ENCODE peak calls at places on chromosomes 12 and 14, in eight cellular contexts. O is tibial artery, N is heart left ventricle, C is HFFc6, F is A549, U is tibial nerve, A is transverse colon, S is neural crest cell. B is an unnamed sample.

GRCh38 chr14:99829450-99829849 is 36.2 kb downstream of the EML1 start:
- DNase-seq in U (no peak), F (no peak), C (no peak), A (no peak), N (no peak), S (no peak), O (no peak), B (no peak)

GRCh38 chr14:68442828-68443460 is 349.9 kb downstream of the ZFP36L1 start:
- DNase-seq in S (no peak), N (no peak), F (no peak), C (no peak), U (no peak), O (no peak), A (no peak), B (peak)

GRCh38 chr12:119868992-119869391 is 8.1 kb downstream of the CIT start:
- DNase-seq in U (no peak), A (no peak), S (no peak), N (no peak), O (no peak), C (peak), F (no peak), B (peak)

GRCh38 chr12:104863549-104863948 is 94.5 kb downstream of the SLC41A2 start:
- DNase-seq in A (no peak), U (no peak), S (no peak), F (no peak), C (peak), O (no peak), N (no peak), B (peak)

GRCh38 chr14:91234791-91235114 is 9.8 kb downstream of the GPR68 start:
- DNase-seq in F (no peak), C (no peak), U (no peak), A (no peak), N (no peak), S (no peak), O (no peak), B (no peak)

GRCh38 chr12:75630091-75630490 is 118.7 kb upstream of the KRR1 start:
- DNase-seq in S (no peak), C (no peak), U (no peak), O (no peak), F (no peak), N (no peak), A (no peak), B (no peak)

GRCh38 chr12:75587340-75588106 is 76.1 kb upstream of the KRR1 start:
- DNase-seq in O (no peak), U (no peak), S (no peak), F (no peak), C (peak), N (no peak), A (no peak), B (no peak)

GRCh38 chr12:73585136-73585535 is 952.5 kb upstream of the ATXN7L3B start:
- DNase-seq in S (no peak), F (no peak), C (no peak), O (no peak), A (no peak), U (no peak), N (no peak), B (no peak)

GRCh38 chr12:27220988-27221345 is 23.1 kb upstream of the STK38L start:
- DNase-seq in F (no peak), N (no peak), A (no peak), C (no peak), O (no peak), U (no peak), S (no peak), B (no peak)

GRCh38 chr12:52395761-52396434 is 10.2 kb downstream of the KRT82 start:
- DNase-seq in U (peak), A (peak), C (no peak), F (peak), O (no peak), N (no peak), S (no peak), B (no peak)

GRCh38 chr14:94411638-94412037 is 23.2 kb upstream of the SERPINA1 start:
- DNase-seq in N (no peak), A (peak), F (no peak), S (no peak), U (no peak), C (no peak), O (no peak), B (no peak)

GRCh38 chr14:94408546-94409095 is 20.2 kb upstream of the SERPINA1 start:
- DNase-seq in U (no peak), A (no peak), C (no peak), F (no peak), S (no peak), O (no peak), N (no peak), B (no peak)

GRCh38 chr14:94407906-94408305 is 19.5 kb upstream of the SERPINA1 start:
- DNase-seq in C (no peak), O (no peak), F (no peak), N (no peak), S (no peak), A (no peak), U (no peak), B (no peak)

GRCh38 chr14:94412671-94413638 is 24.6 kb upstream of the SERPINA1 start:
- DNase-seq in U (no peak), C (no peak), O (no peak), N (no peak), A (no peak), F (no peak), S (no peak), B (no peak)
- TF ChIP-seq CTCF in U (no peak), C (peak), O (no peak), N (no peak), A (no peak), F (peak), S (no peak), B (peak)

DNA sequence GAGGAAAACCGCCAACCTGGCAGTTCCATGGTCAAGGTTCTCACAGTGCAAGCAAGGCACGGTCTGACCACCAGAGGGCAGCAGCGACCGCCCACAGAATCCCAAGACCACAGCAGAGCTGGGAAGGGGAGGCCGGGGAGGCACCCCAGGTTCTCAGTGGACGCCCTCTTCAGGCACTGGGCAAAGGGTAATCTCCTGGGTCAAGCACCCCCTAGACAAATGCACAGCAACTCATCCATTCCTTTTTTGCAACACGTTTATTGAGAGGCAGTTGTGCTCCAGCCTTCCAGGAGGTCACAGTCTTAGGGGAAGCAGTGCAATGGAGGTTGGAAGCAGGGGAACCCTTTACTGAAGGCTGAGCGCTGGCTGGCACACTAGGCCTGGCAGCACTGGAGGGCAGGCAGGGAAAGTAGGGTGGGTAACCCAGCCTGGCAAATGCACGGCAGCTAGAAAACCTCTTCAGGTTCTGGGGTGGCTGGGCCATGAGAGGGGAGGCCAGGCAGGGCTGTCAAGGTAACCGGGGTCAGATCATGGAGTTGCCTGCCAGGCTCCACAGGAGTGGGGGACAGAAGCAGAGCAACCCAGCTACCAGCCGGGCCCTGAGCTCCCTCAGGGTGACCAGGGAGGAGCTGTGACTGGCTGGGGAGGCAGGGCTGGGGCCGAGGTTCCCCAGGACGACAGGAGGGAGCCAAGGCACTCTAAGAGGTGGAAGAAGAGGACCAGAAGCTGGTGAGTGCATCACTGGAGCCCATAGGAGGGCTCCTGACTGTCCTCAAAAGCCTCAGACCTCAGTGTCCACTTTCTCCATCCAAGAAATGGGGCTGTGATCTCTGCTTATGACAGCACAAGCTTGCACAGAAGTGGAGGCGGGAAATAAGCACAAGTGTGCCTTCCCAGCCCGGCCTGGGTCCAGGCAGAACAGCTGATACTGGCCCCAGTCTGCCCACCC is 1.8 kb upstream of the RHOF start:
- DNase-seq in S (peak), A (peak), U (peak), F (peak), O (peak), C (peak), N (peak), B (no peak)
- TF ChIP-seq CTCF in S (peak), A (peak), U (peak), F (peak), O (peak), C (peak), N (peak), B (peak)

GRCh38 chr14:65359503-65359902 is 53.0 kb upstream of the FUT8 start:
- DNase-seq in N (no peak), O (no peak), S (no peak), U (no peak), C (no peak), A (no peak), F (no peak), B (no peak)
- TF ChIP-seq CTCF in N (no peak), O (no peak), S (peak), U (no peak), C (peak), A (no peak), F (peak), B (no peak)

GRCh38 chr12:121001060-121001459 is 15.2 kb downstream of the C12orf43 start:
- DNase-seq in F (no peak), S (no peak), U (no peak), A (no peak), O (no peak), C (no peak), N (no peak), B (no peak)

GRCh38 chr12:121001841-121002483 is 14.3 kb downstream of the C12orf43 start:
- DNase-seq in A (no peak), N (no peak), O (no peak), F (no peak), C (no peak), U (no peak), S (no peak), B (no peak)

GRCh38 chr12:121005346-121005815 is 10.9 kb downstream of the C12orf43 start:
- DNase-seq in C (peak), F (no peak), O (no peak), S (peak), U (no peak), N (no peak), A (peak), B (no peak)

GRCh38 chr12:121004253-121004815 is 12.0 kb downstream of the C12orf43 start:
- DNase-seq in C (no peak), F (no peak), S (no peak), U (no peak), O (no peak), A (no peak), N (no peak), B (no peak)

DNA sequence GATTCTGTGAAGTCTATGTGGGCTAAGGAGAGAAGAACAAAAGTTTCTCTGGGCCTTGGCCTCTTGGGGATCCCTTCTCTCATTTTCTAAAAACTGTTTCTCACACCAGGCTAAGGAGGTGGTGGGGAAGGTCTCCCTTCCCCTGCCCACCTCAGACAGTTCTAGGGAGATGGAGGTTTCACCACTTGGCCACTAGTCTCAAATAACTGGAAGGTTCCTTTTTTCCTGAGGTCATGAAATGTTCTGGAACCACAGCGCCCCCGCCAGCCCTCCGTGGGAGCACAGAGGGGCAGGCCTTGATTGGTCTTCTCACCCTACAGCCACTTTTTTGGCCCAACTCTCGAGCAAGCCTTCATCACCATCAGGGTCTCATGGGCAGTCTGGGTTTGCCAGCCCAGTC is 12.6 kb downstream of the C12orf43 start:
- DNase-seq in S (no peak), N (no peak), U (no peak), O (no peak), F (no peak), C (no peak), A (peak), B (no peak)
- TF ChIP-seq CTCF in S (no peak), N (no peak), U (no peak), O (no peak), F (peak), C (peak), A (peak), B (no peak)

B was measured in AG09319.